ENCODE peak calls at places on chromosome 1, in four cellular contexts. V is heart right ventricle, F is HCT116, L is BE2C. D is an unnamed sample.

GRCh38 chr1:241640149-241640866 is at the start of the genes CHML and OPN3:
- DNase-seq in L (peak; percentile 97), F (peak; percentile 65), V (peak; percentile 97), D (peak; percentile 95)

GRCh38 chr1:160251687-160252526 is 10.4 kb downstream of the DCAF8 start:
- DNase-seq in F (peak; percentile 38), V (no peak), L (peak; percentile 78), D (no peak)

GRCh38 chr1:111586112-111586511 is 33.5 kb upstream of the RAP1A start:
- DNase-seq in L (no peak), F (no peak), V (no peak), D (no peak)

GRCh38 chr1:15095492-15095867 is 58.1 kb upstream of the TMEM51 start:
- DNase-seq in L (no peak), V (no peak), F (no peak), D (no peak)

GRCh38 chr1:154182342-154183044 is 9.4 kb downstream of the TPM3 start:
- DNase-seq in V (peak; percentile 67), L (peak; percentile 40), F (peak; percentile 22), D (peak; percentile 86)

GRCh38 chr1:172746091-172746949 is 87.4 kb downstream of the FASLG start:
- DNase-seq in L (no peak), F (peak; percentile 91), V (no peak), D (no peak)

GRCh38 chr1:23673086-23673813 is 18.4 kb upstream of the RPL11 start:
- DNase-seq in L (no peak), F (no peak), V (peak; percentile 27), D (no peak)

GRCh38 chr1:206713070-206713469 is 28.4 kb downstream of the MAPKAPK2 start:
- DNase-seq in L (no peak), V (no peak), F (no peak), D (no peak)

GRCh38 chr1:174393885-174394284 is 53.9 kb upstream of the GPR52 start:
- DNase-seq in F (no peak), V (no peak), L (peak; percentile 8), D (no peak)

GRCh38 chr1:53544731-53545515 is 85.7 kb downstream of the DMRTB1 start:
- DNase-seq in V (no peak), L (peak; percentile 0), F (no peak), D (no peak)

GRCh38 chr1:31588751-31589515 is 12.6 kb downstream of the TINAGL1 start:
- DNase-seq in L (no peak), V (peak; percentile 71), F (no peak), D (no peak)

GRCh38 chr1:242723044-242723742 is 198.7 kb upstream of the PLD5 start:
- DNase-seq in L (no peak), F (no peak), V (no peak), D (no peak)

GRCh38 chr1:8816306-8816705 is 1.1 kb downstream of the RERE start:
- DNase-seq in V (no peak), F (no peak), L (no peak), D (no peak)

GRCh38 chr1:81190003-81190402 is 610.7 kb upstream of the ADGRL2 start:
- DNase-seq in L (no peak), V (no peak), F (no peak), D (no peak)

GRCh38 chr1:112704908-112705627 is 1.9 kb downstream of the RHOC start:
- DNase-seq in L (peak; percentile 73), F (peak; percentile 80), V (peak; percentile 85), D (peak; percentile 86)

GRCh38 chr1:152251391-152251790 is 27.4 kb upstream of the HRNR start:
- DNase-seq in L (no peak), F (no peak), V (no peak), D (no peak)
- H3K9me3 ChIP-seq in L (no peaks in the 10 kb centered on the region), F (no peaks in the 10 kb centered on the region), V (no peaks in the 10 kb centered on the region), D (no peaks in the 10 kb centered on the region)

DNA sequence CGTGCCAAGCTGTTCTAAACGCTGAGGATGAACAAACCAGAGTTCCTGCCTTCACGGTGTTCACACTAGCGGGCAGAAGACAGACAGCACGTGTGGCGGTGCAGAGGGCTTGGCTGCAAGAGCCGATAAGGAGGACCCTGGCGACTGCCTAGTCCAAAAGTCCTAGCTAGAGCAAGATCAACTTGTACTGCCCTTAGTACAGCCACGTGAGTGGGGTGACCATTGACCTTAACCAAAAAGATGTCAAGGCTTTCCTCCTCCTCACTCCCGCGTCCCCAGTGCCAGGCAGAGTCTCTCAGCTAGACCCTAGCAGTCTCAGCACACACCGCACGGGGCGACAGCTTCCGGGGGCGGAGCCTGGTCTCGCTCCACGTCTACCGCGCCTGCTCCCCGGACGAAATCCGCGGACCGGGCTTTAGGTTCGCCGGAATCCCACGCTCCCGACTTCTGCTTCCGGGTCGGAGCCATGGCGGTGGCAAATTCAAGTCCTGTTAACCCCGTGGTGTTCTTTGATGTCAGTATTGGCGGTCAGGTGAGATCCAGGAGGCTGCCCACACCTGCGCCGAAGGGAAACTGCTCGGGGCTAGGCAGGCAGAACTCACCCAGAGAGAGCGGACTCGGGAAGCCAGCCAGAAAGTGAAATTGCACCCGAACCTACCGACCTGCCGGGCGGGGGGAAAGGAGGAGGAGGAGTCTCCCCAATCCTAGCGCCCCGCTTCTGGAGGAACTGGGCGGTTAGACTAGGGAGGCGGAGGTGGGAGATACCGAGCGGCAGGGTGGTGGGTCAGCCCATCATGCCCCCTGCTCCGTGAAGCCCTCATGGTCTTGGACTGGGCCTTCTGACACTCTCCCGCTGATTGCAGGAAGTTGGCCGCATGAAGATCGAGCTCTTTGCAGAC is at the start of gene PPIH:
- DNase-seq in L (peak; percentile 89), F (peak; percentile 88), V (peak; percentile 95), D (peak; percentile 76)
- TF ChIP-seq CTCF in L (no peak), F (no peak), V (peak; percentile 43), D (peak; percentile 40)

DNA sequence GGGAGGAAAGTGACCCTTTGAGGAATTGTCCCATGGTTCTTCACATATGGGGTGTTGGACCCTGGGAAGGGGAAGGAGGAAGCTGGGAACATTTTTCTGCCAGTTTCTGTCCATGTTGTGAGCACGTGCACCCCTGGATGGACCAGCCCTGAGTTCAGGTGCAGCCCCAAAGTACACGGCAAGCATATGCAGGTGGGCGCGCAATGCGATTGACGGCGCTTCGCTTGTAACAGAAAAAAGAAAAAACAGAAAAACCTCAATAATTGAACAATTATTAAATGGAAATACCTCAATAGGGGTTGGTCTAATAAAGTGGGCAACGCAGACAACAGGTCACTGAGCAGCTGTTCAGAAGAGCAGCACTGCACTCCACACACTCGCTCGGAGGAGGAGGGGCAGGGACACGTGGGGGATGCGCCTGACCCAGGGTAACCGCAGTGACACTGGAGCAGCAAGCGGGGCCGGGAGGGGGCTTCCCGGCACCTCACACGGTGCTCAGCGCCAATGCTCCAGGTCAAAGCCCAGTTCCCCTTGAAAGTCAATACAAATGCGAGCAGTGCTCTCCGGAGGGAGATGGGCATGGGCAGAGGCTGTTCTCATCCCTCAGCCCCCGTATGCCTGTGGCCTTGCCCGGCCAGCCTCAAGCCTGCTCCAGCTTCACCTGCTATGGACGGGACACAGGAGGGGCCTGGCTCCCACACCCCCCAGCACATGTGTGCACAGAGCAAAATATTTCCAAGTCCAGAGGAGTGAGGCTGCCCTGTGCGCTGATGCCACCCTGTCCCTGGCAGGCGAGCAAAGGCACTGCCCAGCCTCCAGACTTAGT is 6.6 kb upstream of the ACTRT2 start:
- DNase-seq in F (no peak), V (no peak), L (no peak), D (no peak)
- H3K9me3 ChIP-seq in F (no peaks in the 10 kb centered on the region), V (no peaks in the 10 kb centered on the region), L (no peaks in the 10 kb centered on the region), D (no peaks in the 10 kb centered on the region)

GRCh38 chr1:63624911-63625310 is 31.7 kb downstream of the PGM1 start:
- DNase-seq in F (no peak), V (no peak), L (no peak), D (no peak)
- TF ChIP-seq CTCF in F (peak; percentile 16), V (no peak), L (no peak), D (peak; percentile 11)

GRCh38 chr1:2866415-2867086 is 65.1 kb upstream of the TTC34 start:
- DNase-seq in V (peak; percentile 4), F (no peak), L (no peak), D (no peak)
- H3K9me3 ChIP-seq in V (peaks cover 18% of the 10 kb centered on the region), F (peaks cover 10% of the 10 kb centered on the region), L (no peaks in the 10 kb centered on the region), D (peaks cover 8% of the 10 kb centered on the region)

GRCh38 chr1:224700915-224701531 is 84.9 kb downstream of the CNIH3 start:
- DNase-seq in L (peak; percentile 58), V (no peak), F (peak; percentile 24), D (no peak)
- TF ChIP-seq CTCF in L (peak; percentile 70), V (peak; percentile 8), F (peak; percentile 76), D (no peak)

GRCh38 chr1:4598561-4598960 is 55.8 kb upstream of the AJAP1 start:
- DNase-seq in L (no peak), V (no peak), F (no peak), D (no peak)
- H3K9me3 ChIP-seq in L (no peaks in the 10 kb centered on the region), V (peaks cover 4% of the 10 kb centered on the region), F (no peaks in the 10 kb centered on the region), D (no peaks in the 10 kb centered on the region)

GRCh38 chr1:157960773-157961172 is 32.7 kb upstream of the KIRREL1 start:
- DNase-seq in V (no peak), L (no peak), F (no peak), D (no peak)
- TF ChIP-seq CTCF in V (no peak), L (no peak), F (peak; percentile 30), D (no peak)

DNA sequence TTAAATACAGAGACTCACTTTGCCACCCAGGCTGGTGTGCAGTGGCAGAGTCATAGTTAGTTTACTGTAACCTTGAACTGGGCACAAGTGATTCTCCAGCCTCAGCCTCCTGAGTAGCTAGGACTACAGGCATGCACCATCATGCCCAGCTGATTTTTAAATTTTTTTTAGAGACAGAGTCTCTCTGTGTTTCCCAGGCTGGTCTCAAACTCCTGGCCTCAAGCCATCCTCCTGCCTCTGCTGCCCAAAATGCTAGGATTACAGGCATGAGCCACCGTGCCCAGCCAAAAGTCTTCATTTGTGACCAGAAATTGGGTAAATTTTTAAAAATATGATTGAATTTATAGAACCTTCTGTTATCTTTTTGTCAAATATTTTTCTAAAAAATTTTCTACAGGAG is 17.9 kb upstream of the TARS2 start:
- DNase-seq in F (no peak), V (no peak), L (no peak), D (no peak)
- H3K9me3 ChIP-seq in F (no peaks in the 10 kb centered on the region), V (no peaks in the 10 kb centered on the region), L (no peaks in the 10 kb centered on the region), D (no peaks in the 10 kb centered on the region)

DNA sequence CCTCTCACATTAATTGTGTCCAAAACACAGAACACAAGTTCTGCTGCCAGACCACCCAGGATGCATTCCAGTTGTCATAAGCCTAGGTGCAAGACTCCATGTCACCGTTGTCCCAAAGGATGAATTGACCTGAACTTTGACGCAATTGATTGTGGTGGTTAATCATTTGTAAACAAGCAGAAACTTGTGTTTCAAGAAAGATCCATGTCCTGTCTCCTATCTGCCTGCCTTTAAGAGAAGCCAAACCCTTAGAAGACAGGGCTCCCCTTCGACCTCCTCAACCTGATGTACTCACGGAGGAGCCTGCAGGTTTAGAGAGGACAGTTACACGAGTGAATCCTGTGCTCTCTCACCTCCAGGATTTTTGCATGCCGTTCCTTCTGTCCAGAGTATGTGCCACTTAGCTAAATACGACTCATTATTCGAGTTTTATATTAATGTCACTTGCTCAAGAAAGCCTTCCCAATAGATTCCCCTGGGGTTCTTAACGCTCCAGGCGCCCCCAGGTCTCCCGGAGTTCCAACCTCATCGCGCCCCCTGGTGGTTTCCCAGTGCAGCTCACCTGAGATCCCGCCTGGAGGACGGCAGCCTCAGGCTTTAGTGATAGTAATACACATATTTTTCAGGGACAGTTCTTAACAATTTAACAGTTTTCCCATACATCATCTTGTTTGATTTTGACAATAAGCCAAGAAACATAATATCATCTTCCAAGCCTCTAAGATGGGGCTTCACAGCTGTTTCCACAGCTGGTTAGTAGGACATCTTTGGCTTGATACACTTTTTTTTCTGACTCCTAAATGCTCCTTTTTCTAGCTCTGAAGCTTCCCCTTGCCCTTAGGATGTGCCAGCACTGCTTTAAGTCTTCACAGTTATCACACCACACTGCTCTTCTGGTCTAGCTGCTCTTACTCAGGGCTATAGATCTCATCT is 2.4 kb upstream of the C8B start:
- DNase-seq in V (peak; percentile 23), F (peak; percentile 7), L (peak; percentile 63), D (no peak)
- TF ChIP-seq CTCF in V (peak; percentile 44), F (peak; percentile 72), L (peak; percentile 66), D (no peak)